ENCODE peak calls at places on chromosomes 16 and 17, in eight cellular contexts. N is stimulated activated CD4-positive, alpha-beta T cell treated with anti-CD3 and anti-CD28 coated beads, Interleukin-2, amount 100 ng/mL, for 48 hours; C is activated CD4-positive, alpha-beta T cell treated with anti-CD3 and anti-CD28 coated beads for 36 hours; D is prostate gland; H is neural progenitor cell; Y is activated CD8-positive, alpha-beta memory T cell treated with anti-CD3 and anti-CD28 coated beads for 1 hour; V is T-helper 2 cell; X is activated naive CD4-positive, alpha-beta T cell. A is an unnamed sample.

GRCh38 chr17:64657610-64658125 is 4.4 kb downstream of the SMURF2 start:
- DNase-seq in C (no peak), X (no peak), H (no peak), D (no peak), V (no peak), N (no peak), Y (no peak), A (no peak)

GRCh38 chr17:77696720-77697460 is 261.6 kb upstream of the TNRC6C start:
- DNase-seq in D (no peak), C (no peak), Y (no peak), H (no peak), V (no peak), N (no peak), X (no peak), A (peak; percentile 41)

GRCh38 chr16:1296688-1297412 is 12.6 kb upstream of the UBE2I start:
- DNase-seq in H (no peak), D (peak; percentile 64), Y (no peak), N (no peak), C (peak; percentile 60), X (no peak), V (no peak), A (peak; percentile 77)

GRCh38 chr17:31740611-31741082 is 118.4 kb downstream of the COPRS start:
- DNase-seq in X (no peak), V (no peak), C (no peak), D (no peak), H (no peak), N (no peak), Y (no peak), A (no peak)

GRCh38 chr17:77096570-77097214 is 44.1 kb upstream of the SEC14L1 start:
- DNase-seq in N (no peak), Y (no peak), X (no peak), C (no peak), H (no peak), D (peak; percentile 43), V (no peak), A (no peak)

GRCh38 chr17:59371426-59372099 is 40.1 kb downstream of the YPEL2 start:
- DNase-seq in V (no peak), H (no peak), C (no peak), D (no peak), Y (no peak), N (no peak), X (no peak), A (peak; percentile 70)

GRCh38 chr17:56754523-56755208 is 79.1 kb downstream of the C17orf67 start:
- DNase-seq in C (peak; percentile 36), Y (no peak), D (no peak), H (peak; percentile 27), N (no peak), V (no peak), X (no peak), A (no peak)

GRCh38 chr17:42005128-42005527 is 12.1 kb downstream of the DNAJC7 start:
- DNase-seq in H (no peak), D (no peak), X (no peak), V (no peak), Y (no peak), N (no peak), C (no peak), A (no peak)

GRCh38 chr16:24538756-24539294 is 541 bp upstream of the RBBP6 start:
- DNase-seq in H (no peak), D (no peak), V (no peak), Y (no peak), X (no peak), N (no peak), C (no peak), A (no peak)

GRCh38 chr17:7315570-7316243 is 547 bp upstream of the GPS2 start:
- DNase-seq in X (no peak), D (no peak), N (no peak), H (no peak), V (no peak), C (no peak), Y (no peak), A (no peak)

GRCh38 chr16:49277386-49277742 is 4.3 kb downstream of the CBLN1 start:
- DNase-seq in H (peak; percentile 46), V (no peak), N (no peak), X (no peak), C (no peak), D (no peak), Y (no peak), A (no peak)

GRCh38 chr17:64357191-64357981 is 33.3 kb downstream of the PECAM1 start:
- DNase-seq in X (no peak), C (no peak), H (no peak), V (no peak), D (no peak), Y (no peak), N (no peak), A (peak; percentile 70)

GRCh38 chr16:22694887-22695382 is 119.0 kb upstream of the HS3ST2 start:
- DNase-seq in D (no peak), Y (no peak), V (no peak), N (no peak), H (no peak), X (no peak), C (no peak), A (peak; percentile 67)

GRCh38 chr17:73589096-73589980 is 54.9 kb downstream of the SDK2 start:
- DNase-seq in D (no peak), H (peak; percentile 58), V (no peak), C (no peak), N (no peak), X (no peak), Y (no peak), A (no peak)

GRCh38 chr17:76873856-76874255 is 5.7 kb downstream of the MGAT5B start:
- DNase-seq in X (no peak), V (no peak), D (no peak), H (no peak), Y (no peak), N (no peak), C (no peak), A (no peak)

GRCh38 chr16:11627822-11628457 is 40.3 kb upstream of the SNN start:
- DNase-seq in D (peak; percentile 72), X (no peak), H (no peak), N (no peak), C (no peak), V (no peak), Y (no peak), A (peak; percentile 73)

GRCh38 chr16:8798174-8798527 is 512 bp downstream of the PMM2 start:
- DNase-seq in D (no peak), V (no peak), H (no peak), N (no peak), C (no peak), Y (no peak), X (no peak), A (no peak)

GRCh38 chr16:7321661-7322060 is 11.0 kb upstream of the RBFOX1 start:
- DNase-seq in X (no peak), C (no peak), H (no peak), Y (no peak), V (no peak), D (no peak), N (no peak), A (no peak)

GRCh38 chr16:2046125-2046888 is 1.3 kb downstream of the NTHL1 start:
- DNase-seq in H (no peak), X (no peak), C (no peak), Y (no peak), V (no peak), N (no peak), D (no peak), A (no peak)

GRCh38 chr17:6163632-6164319 is 93.6 kb downstream of the WSCD1 start:
- DNase-seq in C (no peak), X (no peak), V (no peak), Y (no peak), H (no peak), N (no peak), D (no peak), A (peak; percentile 69)

GRCh38 chr16:2698996-2699750 is 16.9 kb downstream of the KCTD5 start:
- DNase-seq in X (no peak), D (no peak), N (no peak), Y (no peak), H (no peak), V (no peak), C (no peak), A (no peak)